ENCODE peak calls at places on chromosomes 1 and 21, in seven cellular contexts. D is iris pigment epithelial cell, N is nucleus accumbens, E is mammary epithelial cell, C is NCI-H2081, B is GM19239, T is occipital lobe. R is an unnamed sample.

GRCh38 chr1:8818325-8818775 is 910 bp upstream of the RERE start:
- DNase-seq in D (peak; percentile 90), B (no peak), C (peak; percentile 40), T (no peak), E (peak; percentile 84), N (no peak), R (peak; percentile 20)

GRCh38 chr1:181089017-181089776 is 697 bp downstream of the IER5 start:
- DNase-seq in T (no peak), E (no peak), D (no peak), N (no peak), C (peak; percentile 65), B (no peak), R (peak; percentile 42)

GRCh38 chr1:36905941-36906340 is 128.4 kb downstream of the GRIK3 start:
- DNase-seq in D (no peak), B (no peak), T (no peak), N (no peak), E (no peak), C (no peak), R (no peak)

GRCh38 chr1:43383449-43383848 is 6.2 kb downstream of the MED8 start:
- DNase-seq in T (peak; percentile 11), C (no peak), D (no peak), B (no peak), E (no peak), N (peak; percentile 31), R (no peak)

GRCh38 chr1:61170328-61171238 is 88.2 kb downstream of the NFIA start:
- DNase-seq in N (no peak), E (peak; percentile 56), C (no peak), T (no peak), D (peak; percentile 56), B (no peak), R (no peak)

GRCh38 chr1:219316066-219316465 is 142.4 kb downstream of the LYPLAL1 start:
- DNase-seq in C (no peak), B (no peak), N (no peak), T (no peak), D (no peak), E (no peak), R (no peak)

GRCh38 chr1:234726359-234726836 is 116.4 kb upstream of the IRF2BP2 start:
- DNase-seq in D (no peak), E (peak; percentile 70), N (no peak), C (peak; percentile 23), B (no peak), T (no peak), R (no peak)

GRCh38 chr1:7299329-7299799 is 471.7 kb upstream of the VAMP3 start:
- DNase-seq in D (peak; percentile 99), N (peak; percentile 30), E (peak; percentile 70), C (peak; percentile 14), B (no peak), T (peak; percentile 57), R (no peak)

GRCh38 chr1:78833491-78833890 is 173.0 kb downstream of the ADGRL4 start:
- DNase-seq in C (peak; percentile 2), B (no peak), E (peak; percentile 79), T (no peak), D (peak; percentile 84), N (no peak), R (no peak)

GRCh38 chr1:154992721-154993571 is 440 bp upstream of the LENEP start:
- DNase-seq in N (no peak), T (no peak), E (no peak), D (peak; percentile 47), B (no peak), C (peak; percentile 19), R (no peak)

GRCh38 chr21:32993894-32994293 is 31.8 kb upstream of the OLIG2 start:
- DNase-seq in C (no peak), T (no peak), E (peak; percentile 51), B (no peak), N (no peak), D (no peak), R (no peak)

GRCh38 chr1:47593001-47593568 is 155.2 kb downstream of the FOXD2 start:
- DNase-seq in C (no peak), N (no peak), E (no peak), B (no peak), T (no peak), D (no peak), R (no peak)